ENCODE peak calls at places on chromosome 5, in five cellular contexts. P is neural crest cell, A is spleen, E is NCI-H1092, L is putamen. Y is an unnamed sample.
A peak's percentile ranks its signal among the peaks of the same experiment; 100 is the strongest.

GRCh38 chr5:5881294-5881693 is 458.8 kb downstream of the ICE1 start:
- DNase-seq in A (no peak), E (peak; percentile 17), P (no peak), L (no peak), Y (no peak)

GRCh38 chr5:3287516-3287915 is 308.1 kb upstream of the IRX1 start:
- DNase-seq in L (no peak), A (peak; percentile 64), P (no peak), E (no peak), Y (no peak)

GRCh38 chr5:127813633-127814171 is 110.5 kb downstream of the CCDC192 start:
- DNase-seq in L (no peak), E (no peak), P (no peak), A (no peak), Y (no peak)

GRCh38 chr5:58335518-58335917 is 124.4 kb downstream of the PLK2 start:
- DNase-seq in P (no peak), E (no peak), L (no peak), A (no peak), Y (no peak)

GRCh38 chr5:33300209-33300742 is 140.5 kb upstream of the TARS1 start:
- DNase-seq in P (no peak), A (no peak), L (peak; percentile 20), E (no peak), Y (peak; percentile 53)

GRCh38 chr5:87116821-87117512 is 150.7 kb upstream of the RASA1 start:
- DNase-seq in A (no peak), P (no peak), L (no peak), E (no peak), Y (no peak)

GRCh38 chr5:95554331-95554646 is 488 bp downstream of the SKIC3 start:
- DNase-seq in E (no peak), L (no peak), A (no peak), P (no peak), Y (no peak)

GRCh38 chr5:150815010-150815409 is 31.3 kb upstream of the IRGM start:
- DNase-seq in P (no peak), A (no peak), E (no peak), L (no peak), Y (no peak)

GRCh38 chr5:109347252-109347888 is 62.4 kb downstream of the PJA2 start:
- DNase-seq in E (no peak), A (no peak), P (no peak), L (no peak), Y (peak; percentile 19)

GRCh38 chr5:140175367-140176027 is 509 bp downstream of the CYSTM1 start:
- DNase-seq in L (peak; percentile 57), E (peak; percentile 18), A (peak; percentile 94), P (peak; percentile 59), Y (peak; percentile 45)

GRCh38 chr5:329106-329757 is 7.7 kb downstream of the AHRR start:
- DNase-seq in A (no peak), E (no peak), P (no peak), L (no peak), Y (no peak)

GRCh38 chr5:63957617-63958016 is 4.6 kb downstream of the HTR1A start:
- DNase-seq in A (no peak), E (no peak), P (no peak), L (no peak), Y (no peak)

GRCh38 chr5:139647406-139648204 is 544 bp upstream of the CXXC5 start:
- DNase-seq in P (no peak), E (no peak), A (no peak), L (no peak), Y (no peak)

GRCh38 chr5:17411436-17411835 is 86.6 kb upstream of the TAF11L2 start:
- DNase-seq in L (no peak), P (no peak), A (no peak), E (no peak), Y (no peak)

GRCh38 chr5:174273325-174273724 is 227.8 kb downstream of the NSG2 start:
- DNase-seq in P (no peak), L (peak; percentile 19), A (no peak), E (no peak), Y (no peak)

GRCh38 chr5:68515514-68515913 is 300.0 kb downstream of the PIK3R1 start:
- DNase-seq in E (no peak), A (no peak), P (no peak), L (no peak), Y (no peak)

GRCh38 chr5:174459832-174460448 is 264.4 kb upstream of the MSX2 start:
- DNase-seq in L (no peak), A (no peak), E (no peak), P (no peak), Y (no peak)